ENCODE peak calls at places on chromosome 14, in five cellular contexts. S is HepG2, Z is H1, N is K562, K is GM12878. D is an unnamed sample.

GRCh38 chr14:55832122-55832911 is 252.3 kb downstream of the KTN1 start:
- DNase-seq in S (peak), Z (no peak), N (no peak), K (no peak), D (no peak)

GRCh38 chr14:71574976-71575375 is 357.3 kb upstream of the RGS6 start:
- DNase-seq in S (no peak), Z (no peak), N (no peak), K (no peak), D (no peak)

GRCh38 chr14:27553820-27554219 is 956.0 kb upstream of the NOVA1 start:
- DNase-seq in S (no peak), Z (no peak), N (no peak), K (no peak), D (no peak)

GRCh38 chr14:63276492-63277342 is 42.0 kb downstream of the GPHB5 start:
- DNase-seq in S (peak), Z (no peak), N (peak), K (no peak), D (peak)

GRCh38 chr14:46405095-46405494 is 246.5 kb downstream of the RPL10L start:
- DNase-seq in S (no peak), Z (no peak), N (no peak), K (no peak), D (no peak)

GRCh38 chr14:63276016-63276415 is 42.7 kb downstream of the GPHB5 start:
- DNase-seq in S (no peak), Z (no peak), N (no peak), K (no peak), D (no peak)

GRCh38 chr14:87255046-87255445 is 737.9 kb downstream of the GALC start:
- DNase-seq in S (no peak), Z (no peak), N (no peak), K (no peak), D (no peak)

GRCh38 chr14:103382375-103382774 is 2.8 kb upstream of the MARK3 start:
- DNase-seq in S (no peak), Z (no peak), N (peak), K (no peak), D (no peak)

GRCh38 chr14:38481939-38482678 is 226.2 kb upstream of the CLEC14A start:
- DNase-seq in S (no peak), Z (no peak), N (no peak), K (no peak), D (no peak)

GRCh38 chr14:32354716-32355115 is 25.6 kb downstream of the AKAP6 start:
- DNase-seq in S (peak), Z (no peak), N (no peak), K (no peak), D (no peak)

GRCh38 chr14:79298373-79298772 is 912.9 kb downstream of the DIO2 start:
- DNase-seq in S (no peak), Z (no peak), N (no peak), K (no peak), D (no peak)
- H3K4me2 ChIP-seq in S (no peak), Z (no peak), N (no peak), K (no peak), D (no peak)

GRCh38 chr14:50943943-50944646 is at the start of gene PYGL:
- DNase-seq in S (peak), Z (peak), N (peak), K (no peak), D (peak)

GRCh38 chr14:50944647-50945413 is 547 bp upstream of the PYGL start:
- DNase-seq in S (peak), Z (no peak), N (no peak), K (no peak), D (peak)

GRCh38 chr14:50941151-50941550 is 3.1 kb downstream of the PYGL start:
- DNase-seq in S (no peak), Z (no peak), N (no peak), K (no peak), D (no peak)

GRCh38 chr14:50946234-50946935 is 2.1 kb upstream of the PYGL start:
- DNase-seq in S (peak), Z (no peak), N (no peak), K (no peak), D (no peak)

DNA sequence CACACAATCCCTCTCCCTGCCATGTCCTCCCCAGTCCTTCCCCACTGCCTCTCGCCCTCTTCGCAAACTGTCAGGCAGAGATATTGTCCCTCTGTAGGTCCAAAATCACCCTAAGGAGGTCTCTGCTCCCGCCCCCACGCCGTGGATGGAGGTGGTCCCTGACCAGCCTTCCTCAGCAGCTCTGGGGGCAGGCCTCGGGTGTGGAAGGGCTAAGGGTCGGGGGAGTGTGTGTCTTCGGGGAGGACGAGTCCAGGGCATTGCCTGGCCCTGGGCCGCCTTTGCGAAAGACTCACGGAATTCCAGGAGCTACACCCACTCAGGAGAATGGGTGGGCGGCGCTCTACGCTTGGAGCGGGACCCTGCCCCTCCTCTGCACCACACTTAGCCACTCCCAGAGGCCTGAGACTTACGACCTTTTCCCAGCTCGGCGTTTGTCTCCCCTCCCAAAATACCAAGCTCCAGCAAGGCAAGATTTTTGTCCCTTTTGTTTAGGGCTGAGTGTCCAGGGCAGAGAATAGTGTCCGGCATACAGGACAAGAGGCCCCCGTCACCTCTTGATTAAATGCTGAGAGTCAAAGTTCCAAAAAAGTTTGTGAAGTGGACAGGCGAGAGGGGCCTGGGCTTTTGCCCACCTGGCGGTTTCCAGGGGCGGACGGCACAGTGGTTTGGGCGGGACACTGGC is 881 bp downstream of the PYGL start:
- DNase-seq in S (peak), Z (peak), N (peak), K (no peak), D (peak)
- TF ChIP-seq ZNF274 in S (no peak), Z (no peak), N (no peak), K (no peak), D (no peak)

DNA sequence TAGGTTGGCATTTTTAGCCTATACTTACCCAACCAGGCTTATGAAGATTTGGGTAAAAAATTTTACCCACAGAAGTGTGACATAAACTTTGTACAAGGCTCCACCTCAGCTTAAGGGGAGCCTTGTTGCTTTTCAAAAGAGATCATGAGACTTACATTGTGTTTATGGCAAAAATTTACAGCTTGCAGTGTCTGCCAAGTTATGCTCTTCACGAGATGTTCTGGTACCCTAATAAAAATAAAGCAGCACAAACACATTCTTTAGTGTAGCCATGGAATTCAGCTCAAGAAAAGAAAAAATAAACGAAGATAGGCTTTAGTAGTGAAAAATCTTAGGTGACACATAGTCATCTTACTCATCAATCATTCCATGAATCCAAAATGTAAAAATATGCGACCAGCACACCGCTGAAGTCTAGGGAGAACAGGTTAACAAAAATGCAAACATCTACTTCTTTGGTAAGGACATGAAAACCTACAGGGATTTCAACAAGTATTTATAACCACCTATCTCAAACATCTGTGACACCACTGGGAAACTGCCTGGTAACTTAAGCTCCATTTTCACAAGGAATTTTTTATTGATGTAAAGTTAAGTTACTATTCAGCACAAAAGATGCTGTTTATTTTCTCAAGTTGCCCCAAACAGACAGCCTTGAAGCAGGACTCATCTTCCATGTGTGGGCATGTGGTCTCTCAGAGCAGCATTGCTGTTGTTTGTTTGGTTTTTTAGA is 32.9 kb downstream of the DMAC2L start:
- DNase-seq in S (no peak), Z (no peak), N (no peak), K (no peak), D (no peak)
- H3K4me2 ChIP-seq in S (no peak), Z (no peak), N (no peak), K (no peak), D (no peak)

GRCh38 chr14:23093104-23093503 is 1.8 kb downstream of the ACIN1 start:
- DNase-seq in S (no peak), Z (no peak), N (no peak), K (no peak), D (no peak)

GRCh38 chr14:23093526-23093925 is 1.4 kb downstream of the ACIN1 start:
- DNase-seq in S (no peak), Z (no peak), N (no peak), K (no peak), D (no peak)

GRCh38 chr14:23095196-23096108 is at the start of gene C14orf119:
- DNase-seq in S (peak), Z (no peak), N (peak), K (peak), D (peak)

GRCh38 chr14:23093993-23094665 is 807 bp downstream of the ACIN1 start:
- DNase-seq in S (no peak), Z (no peak), N (no peak), K (no peak), D (no peak)

DNA sequence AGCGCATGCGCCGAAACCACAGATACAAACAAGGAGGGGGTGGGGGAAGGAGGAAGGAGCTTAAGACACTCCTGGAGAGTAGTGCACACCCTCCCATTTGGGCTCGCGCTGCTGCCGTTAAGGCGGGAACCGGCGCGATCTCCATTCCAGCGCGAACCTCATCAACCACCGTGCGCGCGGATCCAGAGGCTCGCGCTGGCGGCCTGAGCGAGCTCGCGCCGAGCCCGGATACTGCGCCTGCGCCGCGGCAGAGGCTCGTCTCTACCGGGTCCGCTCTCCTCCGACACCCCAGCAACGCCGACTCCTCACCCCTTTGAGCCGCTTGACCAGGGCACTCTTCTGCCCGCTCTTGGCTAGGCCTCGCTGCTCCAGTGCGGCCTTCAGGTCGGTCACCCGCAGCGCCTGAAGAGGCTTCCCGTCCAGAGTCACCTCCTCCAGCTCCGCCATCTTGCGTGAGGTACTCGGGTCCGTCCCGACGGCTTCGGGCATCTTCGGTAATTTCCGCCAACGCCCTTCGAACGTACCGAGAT is at the start of gene ACIN1:
- DNase-seq in S (peak), Z (peak), N (peak), K (peak), D (peak)
- TF ChIP-seq ZNF274 in S (peak), Z (no peak), N (no peak), K (no peak), D (no peak)

GRCh38 chr14:104893435-104894207 is 28.6 kb downstream of the CEP170B start:
- DNase-seq in S (no peak), Z (peak), N (no peak), K (no peak), D (no peak)

GRCh38 chr14:104892517-104893434 is 27.7 kb downstream of the CEP170B start:
- DNase-seq in S (no peak), Z (peak), N (no peak), K (no peak), D (no peak)

GRCh38 chr14:104895207-104895785 is 29.4 kb upstream of the PLD4 start:
- DNase-seq in S (no peak), Z (peak), N (no peak), K (no peak), D (no peak)

GRCh38 chr14:104895786-104896642 is 28.7 kb upstream of the PLD4 start:
- DNase-seq in S (no peak), Z (peak), N (no peak), K (no peak), D (no peak)

DNA sequence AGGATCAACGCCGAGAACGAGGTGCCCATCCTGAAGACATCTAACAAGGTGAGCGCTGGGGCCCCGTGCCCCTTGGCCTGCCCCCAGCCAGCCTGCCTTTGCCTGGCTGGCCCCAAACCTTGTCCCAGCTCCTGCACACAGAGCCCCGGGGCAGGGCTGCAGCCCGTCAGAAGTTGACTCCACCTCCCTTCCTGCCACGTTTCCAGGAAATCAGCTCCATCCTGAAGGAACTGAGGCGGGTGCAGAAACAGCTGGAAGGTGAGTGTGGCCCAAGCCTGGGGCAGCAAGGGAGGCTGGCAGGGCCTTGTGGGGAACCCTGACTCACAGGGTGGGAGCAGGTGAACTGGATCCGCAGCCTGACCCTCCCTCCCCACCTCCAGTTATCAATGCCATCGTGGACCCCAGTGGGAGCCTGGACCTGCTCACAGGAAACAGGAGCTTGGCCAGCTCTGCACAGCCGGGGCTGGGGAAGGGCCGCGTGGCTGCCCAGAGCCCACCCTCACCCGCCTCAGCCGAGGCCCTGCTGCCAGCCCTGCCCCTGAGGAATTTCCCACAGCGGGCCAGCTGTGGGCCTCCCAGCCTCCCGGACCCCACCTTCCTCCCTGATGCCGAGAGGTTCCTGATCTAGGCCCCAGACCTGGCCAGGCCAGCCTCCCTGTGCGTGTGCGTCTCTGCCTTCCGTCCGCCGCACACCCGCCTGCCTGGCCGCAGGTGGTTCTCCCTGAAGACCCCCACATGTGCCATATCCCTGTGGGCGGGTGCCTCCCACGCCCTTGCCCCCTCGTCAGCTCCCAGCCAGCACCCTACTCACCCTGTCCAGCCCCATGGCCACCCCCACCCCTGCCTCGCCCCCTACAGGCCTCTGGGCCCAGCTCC is 29.5 kb downstream of the CEP170B start:
- DNase-seq in S (no peak), Z (peak), N (no peak), K (no peak), D (no peak)
- H3K4me2 ChIP-seq in S (no peak), Z (no peak), N (no peak), K (no peak), D (no peak)

GRCh38 chr14:53450871-53451270 is 297.7 kb upstream of the DDHD1 start:
- DNase-seq in S (peak), Z (no peak), N (no peak), K (no peak), D (no peak)

DNA sequence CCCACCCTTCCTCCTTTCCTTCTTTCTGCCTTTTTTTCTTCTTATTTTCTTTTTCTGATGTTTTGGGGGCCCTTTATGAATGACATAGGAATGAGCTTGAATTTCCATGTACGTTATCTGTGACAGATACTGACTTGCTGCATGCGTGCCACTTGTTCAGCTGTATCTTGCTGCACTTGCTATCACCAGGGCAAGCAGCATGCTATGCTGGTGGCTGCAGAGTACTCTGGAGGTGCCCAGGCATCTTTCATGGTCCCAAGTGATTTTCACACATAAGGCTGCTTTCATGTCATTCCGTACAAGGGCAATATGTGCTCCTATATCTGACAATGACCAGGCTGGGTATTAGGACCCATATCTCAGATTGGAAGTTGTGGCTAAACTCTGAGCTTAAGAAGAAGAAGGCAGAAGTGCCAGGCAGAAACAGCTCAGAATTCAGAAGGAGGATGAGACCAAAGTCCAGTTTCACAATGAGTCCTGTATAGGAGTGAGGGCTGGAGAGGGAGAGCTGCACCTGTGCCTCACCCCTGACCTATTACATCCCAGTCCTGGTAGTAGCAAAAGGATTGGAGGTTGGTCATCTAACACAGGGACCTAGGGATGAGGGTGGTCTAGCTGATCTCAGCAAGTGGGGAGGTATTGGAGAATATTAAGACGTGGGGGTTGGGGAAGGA is 299.0 kb upstream of the DDHD1 start:
- DNase-seq in S (no peak), Z (no peak), N (no peak), K (no peak), D (no peak)
- TF ChIP-seq ZNF274 in S (no peak), Z (no peak), N (no peak), K (no peak), D (no peak)

DNA sequence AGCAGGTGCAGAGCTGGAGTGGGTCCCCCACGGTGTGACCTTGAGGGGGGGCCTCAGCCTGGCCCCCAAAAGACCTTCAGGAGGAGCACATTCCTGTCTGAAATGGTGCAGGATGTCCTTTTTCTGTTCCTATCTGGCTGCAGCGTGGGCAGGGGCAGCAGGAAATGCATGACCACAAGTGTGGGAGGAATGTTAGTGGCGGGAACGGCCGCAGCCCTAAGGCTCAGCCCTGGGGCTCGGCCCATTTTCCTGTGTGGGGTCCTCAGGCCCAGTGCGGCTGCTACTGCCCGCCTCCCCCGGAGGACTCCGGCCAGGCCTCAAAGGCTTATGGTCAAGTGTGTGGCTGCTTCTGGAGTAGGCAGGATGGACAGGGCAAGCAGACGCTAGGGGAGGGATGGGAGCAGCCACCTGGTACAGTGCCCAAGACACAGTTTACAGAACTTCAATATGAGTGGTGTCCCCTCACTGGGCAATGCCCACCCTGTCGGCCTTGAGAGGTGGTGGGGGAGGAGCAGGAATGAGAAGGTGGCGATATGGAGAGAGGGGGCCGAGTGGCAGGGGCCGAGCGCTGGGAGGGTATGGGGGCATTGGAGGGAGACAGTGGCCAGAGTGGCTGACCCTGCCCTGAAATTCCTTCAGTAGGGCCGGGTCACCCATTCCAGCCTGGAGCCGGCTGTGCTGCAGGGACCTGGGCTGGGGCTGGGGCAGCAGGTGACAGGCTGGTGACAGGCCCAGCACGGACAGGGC is 137.4 kb downstream of the CALM1 start:
- DNase-seq in S (no peak), Z (no peak), N (no peak), K (no peak), D (no peak)
- H3K4me2 ChIP-seq in S (no peak), Z (no peak), N (no peak), K (no peak), D (no peak)